ENCODE peak calls at places on chromosomes 12 and 14, in four cellular contexts. H is heart right ventricle, C is HFFc6, X is AG09319. G is an unnamed sample.

GRCh38 chr14:52735921-52736489 is 6.0 kb downstream of the STYX start:
- DNase-seq in H (no peak), C (no peak), X (no peak), G (no peak)

GRCh38 chr12:16833376-16833775 is 227.4 kb upstream of the LMO3 start:
- DNase-seq in C (no peak), H (no peak), X (no peak), G (no peak)

GRCh38 chr12:118680361-118680963 is 300.9 kb upstream of the SRRM4 start:
- DNase-seq in H (peak), X (no peak), C (no peak), G (no peak)

GRCh38 chr12:83015390-83016225 is 328.9 kb downstream of the TMTC2 start:
- DNase-seq in X (no peak), C (peak), H (no peak), G (no peak)

GRCh38 chr14:75999511-76000190 is 14.1 kb downstream of the IFT43 start:
- DNase-seq in C (no peak), X (no peak), H (no peak), G (no peak)

GRCh38 chr12:17810399-17810798 is 279.6 kb downstream of the RERGL start:
- DNase-seq in X (no peak), H (no peak), C (no peak), G (no peak)

GRCh38 chr14:93775744-93776143 is 12.5 kb downstream of the PRIMA1 start:
- DNase-seq in X (no peak), C (no peak), H (no peak), G (no peak)

GRCh38 chr14:65169351-65169750 is 67.0 kb upstream of the MAX start:
- DNase-seq in X (peak), C (peak), H (peak), G (no peak)

GRCh38 chr14:104917992-104918391 is 6.7 kb upstream of the PLD4 start:
- DNase-seq in X (no peak), H (no peak), C (no peak), G (no peak)

GRCh38 chr12:21938879-21939278 is 2.3 kb downstream of the ABCC9 start:
- DNase-seq in X (no peak), C (no peak), H (no peak), G (no peak)

GRCh38 chr14:54278665-54279295 is 118.0 kb upstream of the CDKN3 start:
- DNase-seq in C (no peak), H (no peak), X (no peak), G (no peak)

G was measured in tibial artery.